ENCODE peak calls at places on chromosomes 6 and 20, in six cellular contexts. N is endodermal cell, O is AG04449, K is lower lobe of right lung, Z is fibroblast of the aortic adventitia, H is fibroblast of pulmonary artery. M is an unnamed sample.

GRCh38 chr6:32972353-32973143 is 4.2 kb downstream of the BRD2 start:
- DNase-seq in N (no peak), K (peak; percentile 73), H (no peak), Z (no peak), O (no peak), M (peak; percentile 90)

GRCh38 chr6:66825539-66825938 is 1118.5 kb upstream of the EYS start:
- DNase-seq in N (no peak), O (no peak), Z (no peak), H (no peak), K (no peak), M (no peak)

GRCh38 chr20:14521436-14521835 is 184.0 kb upstream of the FLRT3 start:
- DNase-seq in N (no peak), Z (no peak), O (no peak), K (no peak), H (peak; percentile 16), M (no peak)

GRCh38 chr20:16476032-16476431 is 97.2 kb downstream of the KIF16B start:
- DNase-seq in Z (peak; percentile 73), N (no peak), H (peak; percentile 80), K (no peak), O (no peak), M (no peak)

GRCh38 chr6:83273596-83273995 is 80.4 kb downstream of the RWDD2A start:
- DNase-seq in Z (peak; percentile 56), O (peak; percentile 7), N (no peak), K (no peak), H (peak; percentile 35), M (no peak)

GRCh38 chr6:99521557-99522286 is 6.5 kb upstream of the USP45 start:
- DNase-seq in H (peak; percentile 79), O (no peak), K (no peak), Z (peak; percentile 76), N (peak; percentile 75), M (no peak)

GRCh38 chr20:45893831-45894230 is 2.7 kb downstream of the CTSA start:
- DNase-seq in K (no peak), H (no peak), Z (no peak), N (no peak), O (no peak), M (no peak)

GRCh38 chr6:4670295-4670694 is 105.9 kb upstream of the CDYL start:
- DNase-seq in O (no peak), Z (no peak), N (no peak), K (no peak), H (no peak), M (no peak)

GRCh38 chr6:116616757-116617093 is 446 bp downstream of the RSPH4A start:
- DNase-seq in H (no peak), K (no peak), N (no peak), Z (no peak), O (no peak), M (peak; percentile 81)

GRCh38 chr6:18350728-18351127 is 36.4 kb upstream of the RNF144B start:
- DNase-seq in N (no peak), O (no peak), K (no peak), H (no peak), Z (no peak), M (no peak)

GRCh38 chr6:6661684-6662083 is 73.2 kb downstream of the LY86 start:
- DNase-seq in H (peak; percentile 93), K (no peak), N (no peak), Z (peak; percentile 66), O (no peak), M (no peak)

GRCh38 chr6:50123686-50124085 is 74.0 kb upstream of the DEFB112 start:
- DNase-seq in N (no peak), H (no peak), K (no peak), Z (no peak), O (no peak), M (no peak)

GRCh38 chr6:80029442-80029841 is 25.0 kb downstream of the TTK start:
- DNase-seq in K (no peak), Z (no peak), O (no peak), N (no peak), H (no peak), M (no peak)

GRCh38 chr6:95569560-95569959 is 7.8 kb upstream of the MANEA start:
- DNase-seq in H (no peak), K (no peak), Z (no peak), O (no peak), N (no peak), M (no peak)

GRCh38 chr20:22962567-22963439 is 72.3 kb upstream of the SSTR4 start:
- DNase-seq in N (no peak), Z (no peak), K (no peak), H (no peak), O (no peak), M (no peak)

GRCh38 chr20:967796-968742 is 34.0 kb downstream of the RSPO4 start:
- DNase-seq in N (peak; percentile 62), O (no peak), K (no peak), H (peak; percentile 48), Z (peak; percentile 39), M (peak; percentile 71)

GRCh38 chr20:37007898-37008649 is 56.6 kb upstream of the SAMHD1 start:
- DNase-seq in K (no peak), H (peak; percentile 61), N (no peak), Z (peak; percentile 44), O (peak; percentile 24), M (no peak)

GRCh38 chr6:50272611-50273010 is 222.9 kb upstream of the DEFB112 start:
- DNase-seq in O (no peak), H (no peak), K (no peak), Z (no peak), N (no peak), M (no peak)

GRCh38 chr6:82679232-82679631 is 315.6 kb downstream of the TPBG start:
- DNase-seq in N (no peak), K (no peak), O (no peak), Z (no peak), H (no peak), M (no peak)

GRCh38 chr6:15396808-15397207 is 150.9 kb downstream of the JARID2 start:
- DNase-seq in K (no peak), H (no peak), O (no peak), N (no peak), Z (no peak), M (no peak)

GRCh38 chr6:110390404-110390803 is 25.0 kb downstream of the DDO start:
- DNase-seq in N (no peak), K (no peak), Z (no peak), O (no peak), H (no peak), M (no peak)

GRCh38 chr20:60806824-60807223 is 445.2 kb upstream of the CDH4 start:
- DNase-seq in K (no peak), O (no peak), H (no peak), Z (no peak), N (no peak), M (no peak)

GRCh38 chr6:37739618-37740017 is 41.9 kb upstream of the MDGA1 start:
- DNase-seq in K (no peak), O (no peak), H (no peak), Z (no peak), N (no peak), M (no peak)

DNA sequence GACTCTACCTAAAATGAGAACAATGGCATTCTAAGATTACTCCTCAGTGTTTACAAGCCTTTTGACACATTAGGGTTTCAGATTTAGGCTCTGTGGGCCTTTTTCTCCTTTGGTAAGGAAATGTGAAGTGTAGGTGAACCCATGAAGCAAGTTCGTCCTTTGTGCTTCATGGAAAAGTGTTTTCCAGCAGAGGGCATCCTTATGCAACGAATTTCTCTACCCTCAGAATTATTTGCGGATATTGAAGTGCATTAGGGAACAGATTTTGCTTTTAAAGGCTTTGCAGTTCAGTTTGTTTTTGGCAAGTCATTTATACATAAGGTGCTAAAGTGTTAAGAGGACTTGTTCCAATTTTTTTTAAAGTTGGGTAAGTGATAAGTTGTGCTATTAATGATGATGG is 55.7 kb upstream of the FERMT1 start:
- DNase-seq in Z (peak; percentile 63), K (no peak), O (no peak), H (peak; percentile 69), N (no peak), M (no peak)
- TF ChIP-seq CTCF in Z (peak; percentile 46), K (peak; percentile 37), O (peak; percentile 14), H (peak; percentile 58), N (peak; percentile 75), M (peak; percentile 83)

GRCh38 chr6:45378324-45378926 is 691 bp upstream of the SUPT3H start:
- DNase-seq in N (no peak), O (no peak), H (no peak), Z (no peak), K (peak; percentile 50), M (no peak)
- TF ChIP-seq CTCF in N (no peak), O (no peak), H (no peak), Z (no peak), K (peak; percentile 2), M (peak; percentile 6)

DNA sequence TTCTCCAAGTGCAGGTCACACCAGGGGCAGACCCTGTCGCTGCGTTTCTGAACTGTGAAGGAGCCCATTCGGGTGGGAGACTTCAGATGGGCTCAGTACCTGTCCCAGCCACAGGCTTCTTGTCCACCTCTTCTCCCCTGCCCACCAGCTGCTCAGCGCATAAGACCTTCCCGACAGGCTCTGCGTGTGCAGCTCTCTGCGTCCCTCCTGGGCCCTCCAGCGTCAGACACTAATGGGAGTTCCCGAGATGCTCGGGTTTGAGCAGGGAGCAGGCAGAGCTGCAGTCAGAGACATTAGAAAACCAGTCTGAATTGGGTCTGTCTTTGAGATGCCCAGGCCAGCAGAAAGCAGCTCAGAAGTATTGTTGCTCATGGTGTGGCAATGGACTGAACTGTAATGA is 50.4 kb downstream of the TCP11 start:
- DNase-seq in Z (no peak), H (no peak), O (no peak), K (no peak), N (peak; percentile 41), M (peak; percentile 73)
- TF ChIP-seq CTCF in Z (no peak), H (no peak), O (no peak), K (no peak), N (no peak), M (no peak)

GRCh38 chr6:111583221-111583620 is 22.5 kb downstream of the TRAF3IP2 start:
- DNase-seq in Z (no peak), H (no peak), O (no peak), K (no peak), N (no peak), M (no peak)

GRCh38 chr6:111580401-111580800 is 25.3 kb downstream of the TRAF3IP2 start:
- DNase-seq in H (no peak), Z (no peak), O (no peak), K (no peak), N (no peak), M (no peak)

GRCh38 chr6:111581957-111582356 is 23.7 kb downstream of the TRAF3IP2 start:
- DNase-seq in H (no peak), N (no peak), Z (no peak), K (no peak), O (no peak), M (no peak)

GRCh38 chr6:111579816-111580215 is 25.9 kb downstream of the TRAF3IP2 start:
- DNase-seq in N (no peak), K (no peak), Z (no peak), O (no peak), H (no peak), M (no peak)

DNA sequence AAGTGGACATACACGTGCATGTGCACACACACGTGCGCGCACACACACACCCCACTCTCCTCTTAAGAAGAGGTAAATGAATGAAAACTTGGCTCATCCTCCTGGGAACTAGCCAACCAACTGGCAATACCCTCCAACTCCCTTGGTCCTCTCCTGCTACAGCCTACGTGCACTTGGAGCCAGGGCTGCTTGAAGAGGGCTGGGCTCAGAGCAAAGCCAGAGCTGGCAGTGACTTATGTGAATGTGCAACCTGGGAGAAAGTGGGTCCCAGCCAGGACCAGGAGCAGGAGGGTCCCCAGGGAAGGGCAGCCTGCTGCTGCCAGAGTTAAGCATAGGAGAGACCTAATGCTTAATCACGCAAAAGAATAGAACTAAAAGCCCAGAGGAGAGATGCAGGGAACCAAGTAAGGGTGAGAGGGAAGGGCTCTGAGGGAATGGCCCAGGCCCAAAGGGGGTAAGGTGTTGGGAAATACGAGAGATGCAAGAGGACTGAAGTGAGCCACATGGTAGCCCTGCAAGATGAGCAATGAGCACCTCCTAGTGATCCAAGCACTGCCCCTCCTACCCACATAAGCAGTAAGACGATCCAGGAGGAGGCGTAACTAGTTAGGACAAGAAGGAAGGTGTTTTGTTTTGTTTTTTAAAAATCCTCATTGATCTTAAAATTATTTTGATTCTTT is 24.7 kb downstream of the TRAF3IP2 start:
- DNase-seq in H (no peak), Z (no peak), N (no peak), O (no peak), K (no peak), M (no peak)
- TF ChIP-seq CTCF in H (no peak), Z (no peak), N (peak; percentile 43), O (no peak), K (no peak), M (no peak)

M was measured in chondrocyte.